ENCODE peak calls at places on chromosomes 13 and 19, in six cellular contexts. K is upper lobe of right lung; F is K562; O is CD8-positive, alpha-beta memory T cell; E is hepatocyte; W is small intestine. N is an unnamed sample.
A peak's percentile ranks its signal among the peaks of the same experiment; 100 is the strongest.

GRCh38 chr19:49513746-49514118 is 1.3 kb downstream of the FCGRT start:
- DNase-seq in K (no peak), F (no peak), O (no peak), E (no peak), W (no peak), N (peak; percentile 42)

GRCh38 chr19:43575955-43576451 is 402 bp downstream of the PINLYP start:
- DNase-seq in K (no peak), F (no peak), O (no peak), E (no peak), W (no peak), N (no peak)

GRCh38 chr13:107238262-107238661 is 670.3 kb upstream of the ARGLU1 start:
- DNase-seq in K (no peak), F (no peak), O (no peak), E (no peak), W (no peak), N (no peak)

GRCh38 chr19:3055741-3056453 is 6.4 kb downstream of the TLE5 start:
- DNase-seq in K (peak; percentile 82), F (no peak), O (no peak), E (peak; percentile 63), W (peak; percentile 59), N (no peak)

GRCh38 chr13:22196777-22197176 is 525.9 kb downstream of the FGF9 start:
- DNase-seq in K (no peak), F (no peak), O (no peak), E (no peak), W (no peak), N (no peak)

GRCh38 chr19:2243274-2244121 is 5.6 kb upstream of the AMH start:
- DNase-seq in K (no peak), F (no peak), O (no peak), E (peak; percentile 77), W (peak; percentile 91), N (peak; percentile 93)

GRCh38 chr13:113906566-113906965 is 42.7 kb upstream of the GAS6 start:
- DNase-seq in K (no peak), F (no peak), O (no peak), E (no peak), W (no peak), N (no peak)

GRCh38 chr13:24356837-24357236 is 47.5 kb downstream of the C1QTNF9 start:
- DNase-seq in K (no peak), F (no peak), O (no peak), E (no peak), W (no peak), N (no peak)

GRCh38 chr13:110232756-110233155 is 74.2 kb downstream of the COL4A1 start:
- DNase-seq in K (no peak), F (no peak), O (no peak), E (no peak), W (no peak), N (no peak)

GRCh38 chr13:110234532-110234931 is 72.4 kb downstream of the COL4A1 start:
- DNase-seq in K (no peak), F (no peak), O (no peak), E (no peak), W (no peak), N (no peak)

GRCh38 chr13:110233181-110233641 is 73.7 kb downstream of the COL4A1 start:
- DNase-seq in K (no peak), F (no peak), O (no peak), E (no peak), W (no peak), N (peak; percentile 42)

GRCh38 chr13:110232146-110232545 is 74.8 kb downstream of the COL4A1 start:
- DNase-seq in K (no peak), F (no peak), O (no peak), E (no peak), W (no peak), N (no peak)

GRCh38 chr13:110233682-110234280 is 73.2 kb downstream of the COL4A1 start:
- DNase-seq in K (no peak), F (no peak), O (no peak), E (no peak), W (no peak), N (no peak)
- H3K4me3 ChIP-seq in K (peak overlapping the region; percentile 23), F (no peak overlapping the region), O (no peak overlapping the region), E (no peak overlapping the region), W (no peak overlapping the region), N (no peak overlapping the region)

DNA sequence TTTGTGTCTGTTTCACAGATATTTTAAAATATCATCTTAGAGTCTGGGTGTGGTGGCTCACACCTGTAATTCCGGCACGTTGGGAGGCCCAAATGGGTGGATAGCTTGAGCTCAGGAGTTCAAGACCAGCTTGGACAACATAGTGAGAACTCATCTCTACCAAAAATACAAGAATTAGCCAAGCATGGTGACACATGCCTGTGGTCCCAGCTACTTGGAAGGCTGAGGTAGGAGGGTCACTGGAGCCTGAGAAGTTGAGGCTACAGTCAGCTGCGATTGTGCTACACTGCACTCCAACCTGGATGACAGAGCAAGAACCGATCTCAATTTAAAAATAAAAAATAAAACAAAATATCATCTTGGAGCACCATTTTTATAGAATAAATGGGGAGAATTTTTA is 1247.6 kb upstream of the MIR17HG start:
- DNase-seq in K (no peak), F (no peak), O (no peak), E (no peak), W (no peak), N (no peak)
- H3K4me3 ChIP-seq in K (no peak overlapping the region), F (no peak overlapping the region), O (no peak overlapping the region), E (no peak overlapping the region), W (no peak overlapping the region), N (no peak overlapping the region)

DNA sequence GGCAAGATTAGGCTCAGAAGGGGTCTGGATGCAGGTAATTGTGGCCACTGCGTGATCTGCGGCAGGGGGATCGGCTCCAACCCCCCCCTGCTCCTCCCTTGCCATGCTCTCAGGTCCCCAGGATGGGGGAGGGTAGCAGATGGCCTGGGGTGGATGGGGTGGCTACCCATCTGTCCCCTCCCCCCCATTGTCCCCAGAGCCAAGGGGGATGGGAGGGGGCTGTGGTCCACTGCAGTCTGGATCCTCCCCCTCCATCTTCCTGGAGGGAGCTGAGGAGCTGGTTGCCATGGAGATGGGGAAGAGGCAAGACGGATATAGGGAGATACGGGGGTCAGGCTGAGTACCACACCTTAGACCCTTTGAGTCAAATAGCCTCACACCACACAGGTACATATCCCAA is 1.6 kb upstream of the NOVA2 start:
- DNase-seq in K (no peak), F (no peak), O (no peak), E (no peak), W (no peak), N (no peak)
- H3K4me3 ChIP-seq in K (no peak overlapping the region), F (no peak overlapping the region), O (no peak overlapping the region), E (no peak overlapping the region), W (no peak overlapping the region), N (no peak overlapping the region)

DNA sequence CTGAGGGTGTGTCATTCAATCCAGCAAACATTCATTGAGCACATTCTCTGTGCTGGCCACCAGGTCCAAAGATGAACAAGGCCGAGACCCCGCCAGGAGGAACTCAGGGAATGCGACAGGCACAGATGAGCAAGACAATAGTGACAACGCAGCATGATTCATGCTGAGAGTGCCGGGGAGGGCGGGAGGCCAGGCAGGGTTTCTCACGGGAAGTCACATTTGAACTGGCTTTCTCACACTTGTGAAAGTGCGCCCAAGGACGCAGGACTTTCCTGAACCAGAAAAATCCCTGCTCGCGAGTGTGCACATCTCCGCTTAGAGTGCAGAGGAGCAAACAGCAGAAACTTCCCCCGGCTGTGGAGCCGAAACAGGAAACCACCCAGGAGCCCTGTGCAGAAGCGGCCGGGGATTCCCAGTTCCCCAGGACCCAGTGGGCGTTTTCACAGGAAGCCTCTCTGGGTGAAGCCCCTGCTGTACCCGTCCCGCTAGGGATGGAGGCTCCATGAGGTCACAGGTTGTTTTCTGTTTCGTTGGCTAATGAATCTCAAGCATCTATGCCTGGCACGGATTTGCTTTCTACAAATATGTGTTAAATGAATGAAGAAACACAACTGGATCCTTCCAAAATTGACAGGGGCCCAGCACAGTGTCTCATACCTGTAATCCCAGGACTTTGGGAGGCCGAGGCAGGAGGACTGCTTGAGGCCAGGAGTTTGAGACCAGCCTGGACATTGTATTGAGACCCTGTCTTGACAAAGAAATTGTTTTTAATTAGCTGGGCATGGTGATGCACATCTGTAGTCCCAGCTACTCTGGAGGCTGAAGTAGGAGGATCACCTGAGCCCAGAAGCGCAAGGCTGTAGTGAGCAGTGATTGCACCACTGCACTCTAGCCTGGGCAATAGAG is 68.4 kb upstream of the TM9SF2 start:
- DNase-seq in K (peak; percentile 76), F (no peak), O (peak; percentile 79), E (peak; percentile 49), W (peak; percentile 28), N (no peak)
- H3K4me3 ChIP-seq in K (peak overlapping the region; percentile 12), F (no peak overlapping the region), O (peak overlapping the region; percentile 43), E (no peak overlapping the region), W (no peak overlapping the region), N (no peak overlapping the region)

GRCh38 chr13:30375436-30375835 is 46.9 kb upstream of the UBE2L5 start:
- DNase-seq in K (no peak), F (no peak), O (no peak), E (no peak), W (no peak), N (no peak)

GRCh38 chr13:30377312-30377685 is 45.0 kb upstream of the UBE2L5 start:
- DNase-seq in K (no peak), F (no peak), O (no peak), E (no peak), W (no peak), N (no peak)

GRCh38 chr13:30381049-30381448 is 41.2 kb upstream of the UBE2L5 start:
- DNase-seq in K (no peak), F (no peak), O (no peak), E (no peak), W (no peak), N (no peak)

GRCh38 chr13:30373727-30374126 is 48.6 kb upstream of the UBE2L5 start:
- DNase-seq in K (no peak), F (no peak), O (no peak), E (no peak), W (no peak), N (no peak)

DNA sequence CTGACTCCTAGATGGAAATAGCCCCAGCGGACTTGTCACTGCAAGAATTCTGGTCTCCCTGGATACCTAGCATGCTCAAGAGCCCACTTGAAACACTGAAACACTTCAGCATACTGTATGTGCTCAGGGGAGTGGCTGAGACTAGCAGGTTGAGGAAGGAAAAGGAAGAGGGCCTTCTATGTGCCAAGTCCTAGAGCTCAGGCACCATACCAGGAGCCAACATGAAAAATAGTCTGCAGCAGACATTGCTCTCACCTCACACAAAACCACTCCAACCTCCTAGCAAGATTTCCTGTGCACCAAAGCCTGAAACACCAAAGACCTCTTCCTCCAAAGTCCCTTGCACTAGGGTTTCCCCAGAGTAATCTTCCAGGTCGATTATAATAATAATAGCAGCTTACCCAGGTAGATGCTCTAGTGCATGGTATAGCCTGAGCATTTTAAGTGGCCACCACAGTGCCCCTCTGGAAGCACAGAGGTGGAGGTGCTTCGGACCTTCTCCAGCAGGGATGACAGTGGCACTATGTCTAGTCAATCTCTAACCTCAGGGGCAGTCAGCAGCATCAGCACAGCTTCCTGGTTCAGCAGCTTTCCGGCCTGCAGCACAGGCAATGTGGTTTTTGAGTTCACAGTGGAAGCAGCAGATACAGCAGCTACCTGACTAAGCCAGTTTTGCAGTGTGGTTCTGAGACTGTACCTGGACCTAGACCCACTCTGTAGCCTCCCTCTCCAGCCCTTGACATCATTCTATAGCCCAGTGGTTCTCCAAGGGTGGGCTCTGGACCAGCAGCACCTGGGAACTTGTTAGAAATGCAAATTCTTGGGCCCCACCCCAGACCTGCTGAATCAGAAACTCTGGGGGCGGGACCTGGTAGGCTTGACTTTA is 45.6 kb upstream of the UBE2L5 start:
- DNase-seq in K (no peak), F (no peak), O (peak; percentile 83), E (no peak), W (peak; percentile 65), N (no peak)
- H3K4me3 ChIP-seq in K (peak overlapping the region; percentile 12), F (no peak overlapping the region), O (peak overlapping the region; percentile 45), E (no peak overlapping the region), W (peak overlapping the region; percentile 26), N (no peak overlapping the region)